ENCODE peak calls at places on chromosome 12, in eight cellular contexts. M is kidney tubule cell, I is prostate gland, S is progenitor cell of endocrine pancreas, K is endothelial cell, X is NCI-H1092 treated with DMSO at 0.1 percent for 48 hours, G is retina, C is ELF-1. F is an unnamed sample.

GRCh38 chr12:85866929-85867776 is 6.9 kb upstream of the NTS start:
- DNase-seq in M (peak; percentile 55), I (peak; percentile 45), S (no peak), K (peak; percentile 39), X (peak; percentile 54), G (peak; percentile 56), C (peak; percentile 50), F (peak; percentile 85)

GRCh38 chr12:50862316-50862715 is 19.6 kb downstream of the TMPRSS12 start:
- DNase-seq in M (peak; percentile 64), I (no peak), S (no peak), K (no peak), X (no peak), G (no peak), C (no peak), F (peak; percentile 15)

GRCh38 chr12:55641595-55641994 is 4.9 kb downstream of the OR10P1 start:
- DNase-seq in M (no peak), I (no peak), S (no peak), K (no peak), X (no peak), G (no peak), C (no peak), F (no peak)

GRCh38 chr12:26465419-26466097 is 270.2 kb downstream of the SSPN start:
- DNase-seq in M (no peak), I (no peak), S (no peak), K (no peak), X (no peak), G (no peak), C (peak; percentile 14), F (peak; percentile 14)

GRCh38 chr12:76588881-76589565 is 29.5 kb upstream of the OSBPL8 start:
- DNase-seq in M (peak; percentile 33), I (no peak), S (no peak), K (no peak), X (no peak), G (no peak), C (no peak), F (peak; percentile 97)

GRCh38 chr12:122021822-122022392 is at the start of gene BCL7A:
- DNase-seq in M (peak; percentile 81), I (peak; percentile 65), S (peak; percentile 56), K (peak; percentile 57), X (peak; percentile 55), G (peak; percentile 96), C (peak; percentile 85), F (peak; percentile 80)

GRCh38 chr12:117377758-117378157 is 16.3 kb upstream of the NOS1 start:
- DNase-seq in M (no peak), I (no peak), S (no peak), K (no peak), X (no peak), G (no peak), C (peak; percentile 12), F (no peak)

GRCh38 chr12:30614031-30614430 is 81.6 kb downstream of the IPO8 start:
- DNase-seq in M (no peak), I (no peak), S (no peak), K (no peak), X (no peak), G (no peak), C (no peak), F (no peak)

GRCh38 chr12:41452838-41453237 is 264.7 kb downstream of the PDZRN4 start:
- DNase-seq in M (no peak), I (no peak), S (no peak), K (no peak), X (no peak), G (no peak), C (peak; percentile 16), F (no peak)

GRCh38 chr12:105659355-105660075 is 329.0 kb downstream of the C12orf75 start:
- DNase-seq in M (peak; percentile 2), I (peak; percentile 22), S (no peak), K (no peak), X (no peak), G (no peak), C (no peak), F (peak; percentile 28)

GRCh38 chr12:53325539-53326061 is 4.2 kb upstream of the AAAS start:
- DNase-seq in M (no peak), I (no peak), S (no peak), K (peak; percentile 56), X (no peak), G (peak; percentile 79), C (peak; percentile 51), F (no peak)

GRCh38 chr12:13383379-13383778 is 186.9 kb downstream of the EMP1 start:
- DNase-seq in M (peak; percentile 33), I (no peak), S (peak; percentile 4), K (no peak), X (no peak), G (no peak), C (no peak), F (no peak)

GRCh38 chr12:116037941-116038837 is 239.3 kb downstream of the MED13L start:
- DNase-seq in M (peak; percentile 48), I (no peak), S (no peak), K (no peak), X (no peak), G (no peak), C (no peak), F (peak; percentile 41)

GRCh38 chr12:120469450-120470149 is at the start of gene SRSF9:
- DNase-seq in M (peak; percentile 98), I (peak; percentile 93), S (peak; percentile 96), K (peak; percentile 97), X (peak; percentile 87), G (peak; percentile 95), C (peak; percentile 96), F (peak; percentile 98)

GRCh38 chr12:7844131-7844530 is 28.6 kb downstream of the SLC2A14 start:
- DNase-seq in M (no peak), I (no peak), S (no peak), K (no peak), X (no peak), G (no peak), C (no peak), F (peak; percentile 33)

GRCh38 chr12:116860281-116860680 is 21.0 kb downstream of the HRK start:
- DNase-seq in M (no peak), I (no peak), S (no peak), K (no peak), X (no peak), G (no peak), C (no peak), F (no peak)

GRCh38 chr12:1576410-1577240 is 17.8 kb downstream of the FBXL14 start:
- DNase-seq in M (no peak), I (peak; percentile 54), S (no peak), K (no peak), X (peak; percentile 48), G (peak; percentile 56), C (peak; percentile 63), F (peak; percentile 70)

GRCh38 chr12:82788594-82788993 is 101.9 kb downstream of the TMTC2 start:
- DNase-seq in M (no peak), I (no peak), S (no peak), K (no peak), X (no peak), G (no peak), C (no peak), F (no peak)

GRCh38 chr12:52691076-52691764 is 11.0 kb upstream of the KRT1 start:
- DNase-seq in M (no peak), I (no peak), S (no peak), K (peak; percentile 21), X (peak; percentile 37), G (peak; percentile 69), C (no peak), F (no peak)

GRCh38 chr12:2341871-2342270 is 289.1 kb downstream of the CACNA1C start:
- DNase-seq in M (peak; percentile 49), I (no peak), S (no peak), K (no peak), X (no peak), G (no peak), C (no peak), F (peak; percentile 82)

GRCh38 chr12:94186461-94187237 is 38.3 kb downstream of the PLXNC1 start:
- DNase-seq in M (peak; percentile 42), I (peak; percentile 10), S (peak; percentile 39), K (peak; percentile 67), X (peak; percentile 52), G (peak; percentile 91), C (peak; percentile 81), F (peak; percentile 76)

GRCh38 chr12:16531623-16532022 is 74.3 kb downstream of the LMO3 start:
- DNase-seq in M (no peak), I (peak; percentile 11), S (no peak), K (no peak), X (peak; percentile 97), G (peak; percentile 22), C (peak; percentile 1), F (no peak)

GRCh38 chr12:52351196-52352059 is 15.9 kb downstream of the KRT85 start:
- DNase-seq in M (no peak), I (peak; percentile 57), S (no peak), K (no peak), X (no peak), G (no peak), C (no peak), F (no peak)

GRCh38 chr12:107042801-107043200 is 50.5 kb downstream of the CRY1 start:
- DNase-seq in M (no peak), I (no peak), S (no peak), K (no peak), X (no peak), G (no peak), C (no peak), F (no peak)

GRCh38 chr12:82525616-82526015 is 161.1 kb upstream of the TMTC2 start:
- DNase-seq in M (no peak), I (no peak), S (no peak), K (no peak), X (no peak), G (no peak), C (no peak), F (no peak)

GRCh38 chr12:42568952-42569916 is 20.3 kb downstream of the PRICKLE1 start:
- DNase-seq in M (peak; percentile 68), I (no peak), S (no peak), K (no peak), X (peak; percentile 57), G (peak; percentile 30), C (no peak), F (peak; percentile 83)

GRCh38 chr12:851913-852312 is 97.6 kb downstream of the RAD52 start:
- DNase-seq in M (no peak), I (no peak), S (no peak), K (no peak), X (no peak), G (no peak), C (no peak), F (peak; percentile 84)

GRCh38 chr12:109589240-109589590 is 15.6 kb downstream of the MVK start:
- DNase-seq in M (no peak), I (no peak), S (no peak), K (no peak), X (no peak), G (peak; percentile 35), C (no peak), F (no peak)

GRCh38 chr12:88924162-88924561 is 343.9 kb upstream of the KITLG start:
- DNase-seq in M (no peak), I (peak; percentile 31), S (no peak), K (no peak), X (no peak), G (no peak), C (no peak), F (no peak)

GRCh38 chr12:69879007-69879960 is 54.3 kb downstream of the MYRFL start:
- DNase-seq in M (peak; percentile 73), I (peak; percentile 46), S (peak; percentile 53), K (peak; percentile 74), X (peak; percentile 61), G (peak; percentile 79), C (peak; percentile 77), F (peak; percentile 87)

GRCh38 chr12:53062977-53063707 is 13.3 kb downstream of the TNS2 start:
- DNase-seq in M (no peak), I (no peak), S (no peak), K (no peak), X (no peak), G (no peak), C (no peak), F (no peak)

GRCh38 chr12:47819902-47820630 is at the start of gene HDAC7:
- DNase-seq in M (peak; percentile 84), I (peak; percentile 84), S (peak; percentile 49), K (peak; percentile 90), X (peak; percentile 32), G (peak; percentile 64), C (peak; percentile 81), F (peak; percentile 86)

GRCh38 chr12:69019910-69020309 is 86.9 kb upstream of the CPM start:
- DNase-seq in M (no peak), I (no peak), S (no peak), K (no peak), X (no peak), G (no peak), C (no peak), F (no peak)

GRCh38 chr12:108551556-108551955 is 9.4 kb downstream of the SART3 start:
- DNase-seq in M (no peak), I (no peak), S (no peak), K (no peak), X (no peak), G (no peak), C (no peak), F (peak; percentile 88)

F was measured in choroid plexus epithelial cell.